ENCODE peak calls at places on chromosomes 7 and 10, in ten cellular contexts. One of them, this sample, is unnamed.
A peak's percentile ranks its signal among the peaks of the same experiment; 100 is the strongest.

GRCh38 chr10:103660364-103661197 is 167.1 kb downstream of the NEURL1 start:
- DNase-seq in fibroblast of the aortic adventitia: peak; percentile 52
- DNase-seq in thoracic aorta: no peak
- DNase-seq in MCF 10A: peak; percentile 30
- DNase-seq in CD8-positive, alpha-beta T cell: no peak
- DNase-seq in AG04449: no peak
- DNase-seq in RWPE1: no peak
- DNase-seq in lower lobe of right lung: peak; percentile 59
- DNase-seq in heart right ventricle: peak; percentile 47
- DNase-seq in GM12878: no peak
- DNase-seq in this sample: no peak

GRCh38 chr7:31160956-31161355 is 108.8 kb downstream of the ADCYAP1R1 start:
- DNase-seq in CD8-positive, alpha-beta T cell: no peak
- DNase-seq in RWPE1: no peak
- DNase-seq in GM12878: no peak
- DNase-seq in lower lobe of right lung: no peak
- DNase-seq in AG04449: no peak
- DNase-seq in heart right ventricle: no peak
- DNase-seq in thoracic aorta: no peak
- DNase-seq in MCF 10A: no peak
- DNase-seq in fibroblast of the aortic adventitia: no peak
- DNase-seq in this sample: no peak

GRCh38 chr7:70660154-70660818 is 471.7 kb upstream of the GALNT17 start:
- DNase-seq in CD8-positive, alpha-beta T cell: peak; percentile 57
- DNase-seq in RWPE1: no peak
- DNase-seq in fibroblast of the aortic adventitia: no peak
- DNase-seq in AG04449: no peak
- DNase-seq in thoracic aorta: no peak
- DNase-seq in heart right ventricle: no peak
- DNase-seq in lower lobe of right lung: no peak
- DNase-seq in MCF 10A: no peak
- DNase-seq in GM12878: no peak
- DNase-seq in this sample: no peak

GRCh38 chr7:47552631-47553030 is 29.3 kb downstream of the TNS3 start:
- DNase-seq in MCF 10A: peak; percentile 61
- DNase-seq in thoracic aorta: no peak
- DNase-seq in AG04449: no peak
- DNase-seq in lower lobe of right lung: no peak
- DNase-seq in CD8-positive, alpha-beta T cell: no peak
- DNase-seq in fibroblast of the aortic adventitia: peak; percentile 80
- DNase-seq in heart right ventricle: no peak
- DNase-seq in RWPE1: peak; percentile 57
- DNase-seq in GM12878: peak; percentile 42
- DNase-seq in this sample: no peak

GRCh38 chr7:95686109-95686508 is 86.2 kb upstream of the DYNC1I1 start:
- DNase-seq in thoracic aorta: peak; percentile 10
- DNase-seq in heart right ventricle: peak; percentile 14
- DNase-seq in AG04449: peak; percentile 9
- DNase-seq in RWPE1: no peak
- DNase-seq in CD8-positive, alpha-beta T cell: no peak
- DNase-seq in MCF 10A: peak; percentile 75
- DNase-seq in lower lobe of right lung: no peak
- DNase-seq in GM12878: no peak
- DNase-seq in fibroblast of the aortic adventitia: peak; percentile 67
- DNase-seq in this sample: no peak

GRCh38 chr10:10605551-10606081 is 412.1 kb upstream of the CELF2 start:
- DNase-seq in heart right ventricle: no peak
- DNase-seq in GM12878: no peak
- DNase-seq in RWPE1: peak; percentile 59
- DNase-seq in lower lobe of right lung: no peak
- DNase-seq in fibroblast of the aortic adventitia: peak; percentile 99
- DNase-seq in MCF 10A: peak; percentile 90
- DNase-seq in thoracic aorta: peak; percentile 18
- DNase-seq in CD8-positive, alpha-beta T cell: no peak
- DNase-seq in AG04449: peak; percentile 16
- DNase-seq in this sample: no peak

GRCh38 chr7:66974986-66975590 is 20.3 kb downstream of the SBDS start:
- DNase-seq in fibroblast of the aortic adventitia: no peak
- DNase-seq in lower lobe of right lung: no peak
- DNase-seq in AG04449: no peak
- DNase-seq in MCF 10A: no peak
- DNase-seq in CD8-positive, alpha-beta T cell: no peak
- DNase-seq in thoracic aorta: no peak
- DNase-seq in RWPE1: no peak
- DNase-seq in GM12878: no peak
- DNase-seq in heart right ventricle: no peak
- DNase-seq in this sample: no peak

GRCh38 chr10:114519306-114519669 is 115.0 kb upstream of the AFAP1L2 start:
- DNase-seq in AG04449: no peak
- DNase-seq in CD8-positive, alpha-beta T cell: no peak
- DNase-seq in GM12878: no peak
- DNase-seq in thoracic aorta: no peak
- DNase-seq in fibroblast of the aortic adventitia: peak; percentile 12
- DNase-seq in RWPE1: peak; percentile 92
- DNase-seq in MCF 10A: peak; percentile 89
- DNase-seq in heart right ventricle: no peak
- DNase-seq in lower lobe of right lung: peak; percentile 62
- DNase-seq in this sample: no peak

GRCh38 chr10:20254078-20254477 is 437.8 kb downstream of the PLXDC2 start:
- DNase-seq in GM12878: no peak
- DNase-seq in AG04449: no peak
- DNase-seq in heart right ventricle: no peak
- DNase-seq in CD8-positive, alpha-beta T cell: no peak
- DNase-seq in fibroblast of the aortic adventitia: peak; percentile 33
- DNase-seq in thoracic aorta: no peak
- DNase-seq in lower lobe of right lung: no peak
- DNase-seq in RWPE1: no peak
- DNase-seq in MCF 10A: no peak
- DNase-seq in this sample: no peak

GRCh38 chr7:16268821-16269768 is 152.2 kb downstream of the CRPPA start:
- DNase-seq in heart right ventricle: no peak
- DNase-seq in CD8-positive, alpha-beta T cell: no peak
- DNase-seq in AG04449: peak; percentile 12
- DNase-seq in RWPE1: peak; percentile 34
- DNase-seq in fibroblast of the aortic adventitia: peak; percentile 60
- DNase-seq in MCF 10A: peak; percentile 11
- DNase-seq in lower lobe of right lung: no peak
- DNase-seq in thoracic aorta: no peak
- DNase-seq in GM12878: no peak
- DNase-seq in this sample: no peak

GRCh38 chr7:30282735-30283134 is 1.7 kb upstream of the ZNRF2 start:
- DNase-seq in lower lobe of right lung: no peak
- DNase-seq in MCF 10A: no peak
- DNase-seq in AG04449: no peak
- DNase-seq in thoracic aorta: no peak
- DNase-seq in CD8-positive, alpha-beta T cell: no peak
- DNase-seq in fibroblast of the aortic adventitia: no peak
- DNase-seq in GM12878: no peak
- DNase-seq in RWPE1: no peak
- DNase-seq in heart right ventricle: no peak
- DNase-seq in this sample: no peak

GRCh38 chr7:94969434-94970084 is 62.2 kb downstream of the PPP1R9A start:
- DNase-seq in RWPE1: no peak
- DNase-seq in lower lobe of right lung: no peak
- DNase-seq in MCF 10A: no peak
- DNase-seq in GM12878: no peak
- DNase-seq in AG04449: no peak
- DNase-seq in fibroblast of the aortic adventitia: no peak
- DNase-seq in thoracic aorta: no peak
- DNase-seq in heart right ventricle: no peak
- DNase-seq in CD8-positive, alpha-beta T cell: no peak
- DNase-seq in this sample: no peak

GRCh38 chr10:44724415-44725174 is 186.5 kb upstream of the TMEM72 start:
- DNase-seq in lower lobe of right lung: no peak
- DNase-seq in MCF 10A: peak; percentile 27
- DNase-seq in thoracic aorta: no peak
- DNase-seq in AG04449: peak; percentile 75
- DNase-seq in fibroblast of the aortic adventitia: peak; percentile 82
- DNase-seq in GM12878: peak; percentile 17
- DNase-seq in RWPE1: no peak
- DNase-seq in heart right ventricle: no peak
- DNase-seq in CD8-positive, alpha-beta T cell: no peak
- DNase-seq in this sample: no peak

GRCh38 chr10:85734791-85735190 is 631.8 kb downstream of the GRID1 start:
- DNase-seq in RWPE1: no peak
- DNase-seq in CD8-positive, alpha-beta T cell: no peak
- DNase-seq in lower lobe of right lung: no peak
- DNase-seq in heart right ventricle: no peak
- DNase-seq in fibroblast of the aortic adventitia: no peak
- DNase-seq in AG04449: no peak
- DNase-seq in GM12878: no peak
- DNase-seq in MCF 10A: no peak
- DNase-seq in thoracic aorta: no peak
- DNase-seq in this sample: no peak

GRCh38 chr10:126060232-126060935 is 164.0 kb downstream of the FANK1 start:
- DNase-seq in CD8-positive, alpha-beta T cell: no peak
- DNase-seq in lower lobe of right lung: no peak
- DNase-seq in RWPE1: no peak
- DNase-seq in MCF 10A: peak; percentile 56
- DNase-seq in heart right ventricle: no peak
- DNase-seq in thoracic aorta: no peak
- DNase-seq in fibroblast of the aortic adventitia: peak; percentile 75
- DNase-seq in GM12878: no peak
- DNase-seq in AG04449: peak; percentile 67
- DNase-seq in this sample: no peak

GRCh38 chr7:29113384-29114102 is 32.8 kb downstream of the CPVL start:
- DNase-seq in lower lobe of right lung: no peak
- DNase-seq in GM12878: no peak
- DNase-seq in thoracic aorta: no peak
- DNase-seq in fibroblast of the aortic adventitia: peak; percentile 31
- DNase-seq in heart right ventricle: no peak
- DNase-seq in RWPE1: peak; percentile 47
- DNase-seq in MCF 10A: peak; percentile 82
- DNase-seq in CD8-positive, alpha-beta T cell: no peak
- DNase-seq in AG04449: no peak
- DNase-seq in this sample: no peak

GRCh38 chr10:84706875-84707274 is 378.5 kb downstream of the CCSER2 start:
- DNase-seq in MCF 10A: peak; percentile 31
- DNase-seq in heart right ventricle: no peak
- DNase-seq in GM12878: no peak
- DNase-seq in lower lobe of right lung: no peak
- DNase-seq in thoracic aorta: no peak
- DNase-seq in RWPE1: peak; percentile 20
- DNase-seq in CD8-positive, alpha-beta T cell: no peak
- DNase-seq in AG04449: no peak
- DNase-seq in fibroblast of the aortic adventitia: no peak
- DNase-seq in this sample: no peak

GRCh38 chr10:29256531-29256930 is 32.3 kb upstream of the LYZL1 start:
- DNase-seq in AG04449: no peak
- DNase-seq in RWPE1: no peak
- DNase-seq in MCF 10A: no peak
- DNase-seq in CD8-positive, alpha-beta T cell: no peak
- DNase-seq in fibroblast of the aortic adventitia: peak; percentile 13
- DNase-seq in GM12878: no peak
- DNase-seq in lower lobe of right lung: no peak
- DNase-seq in thoracic aorta: no peak
- DNase-seq in heart right ventricle: no peak
- DNase-seq in this sample: no peak

GRCh38 chr7:43108255-43109011 is 4.0 kb upstream of the HECW1 start:
- DNase-seq in CD8-positive, alpha-beta T cell: peak; percentile 10
- DNase-seq in fibroblast of the aortic adventitia: peak; percentile 55
- DNase-seq in RWPE1: peak; percentile 70
- DNase-seq in GM12878: peak; percentile 31
- DNase-seq in MCF 10A: peak; percentile 78
- DNase-seq in AG04449: no peak
- DNase-seq in heart right ventricle: peak; percentile 56
- DNase-seq in thoracic aorta: peak; percentile 19
- DNase-seq in lower lobe of right lung: peak; percentile 71
- DNase-seq in this sample: peak; percentile 72

GRCh38 chr7:130069179-130069977 is 956 bp upstream of the KLHDC10 start:
- DNase-seq in fibroblast of the aortic adventitia: no peak
- DNase-seq in CD8-positive, alpha-beta T cell: no peak
- DNase-seq in thoracic aorta: no peak
- DNase-seq in MCF 10A: no peak
- DNase-seq in heart right ventricle: no peak
- DNase-seq in AG04449: no peak
- DNase-seq in RWPE1: no peak
- DNase-seq in GM12878: no peak
- DNase-seq in lower lobe of right lung: no peak
- DNase-seq in this sample: no peak
- TF ChIP-seq CTCF in fibroblast of the aortic adventitia: no peak
- TF ChIP-seq CTCF in CD8-positive, alpha-beta T cell: no peak
- TF ChIP-seq CTCF in thoracic aorta: no peak
- TF ChIP-seq CTCF in MCF 10A: no peak
- TF ChIP-seq CTCF in heart right ventricle: no peak
- TF ChIP-seq CTCF in AG04449: no peak
- TF ChIP-seq CTCF in RWPE1: no peak
- TF ChIP-seq CTCF in GM12878: no peak
- TF ChIP-seq CTCF in lower lobe of right lung: no peak
- TF ChIP-seq CTCF in this sample: no peak

DNA sequence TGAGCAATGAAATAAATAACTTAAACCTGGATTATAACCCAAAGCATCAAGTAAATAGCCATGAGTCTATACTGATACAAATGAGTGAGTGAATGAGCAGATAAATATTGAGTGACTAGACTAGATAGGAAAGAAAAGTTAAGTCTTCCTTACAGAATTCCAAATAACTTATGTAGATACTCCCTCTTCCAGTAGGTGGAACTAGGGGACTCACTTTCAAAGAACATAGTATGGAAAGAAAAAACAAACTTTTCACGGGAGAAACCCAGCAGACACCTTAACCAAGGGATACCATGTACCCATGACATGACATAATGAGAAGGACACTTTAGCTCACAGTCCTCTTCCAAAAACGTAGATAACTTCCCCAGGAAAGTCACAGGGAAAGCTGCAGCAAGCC is 32.2 kb downstream of the CSGALNACT2 start:
- DNase-seq in thoracic aorta: no peak
- DNase-seq in AG04449: no peak
- DNase-seq in RWPE1: no peak
- DNase-seq in MCF 10A: no peak
- DNase-seq in CD8-positive, alpha-beta T cell: no peak
- DNase-seq in fibroblast of the aortic adventitia: peak; percentile 31
- DNase-seq in GM12878: no peak
- DNase-seq in lower lobe of right lung: no peak
- DNase-seq in heart right ventricle: no peak
- DNase-seq in this sample: no peak
- TF ChIP-seq CTCF in thoracic aorta: no peak
- TF ChIP-seq CTCF in AG04449: no peak
- TF ChIP-seq CTCF in RWPE1: no peak
- TF ChIP-seq CTCF in MCF 10A: no peak
- TF ChIP-seq CTCF in CD8-positive, alpha-beta T cell: no peak
- TF ChIP-seq CTCF in fibroblast of the aortic adventitia: no peak
- TF ChIP-seq CTCF in GM12878: no peak
- TF ChIP-seq CTCF in lower lobe of right lung: no peak
- TF ChIP-seq CTCF in heart right ventricle: no peak
- TF ChIP-seq CTCF in this sample: no peak

GRCh38 chr7:151674161-151674920 is 154.6 kb upstream of the RHEB start:
- DNase-seq in lower lobe of right lung: no peak
- DNase-seq in CD8-positive, alpha-beta T cell: no peak
- DNase-seq in RWPE1: no peak
- DNase-seq in fibroblast of the aortic adventitia: no peak
- DNase-seq in MCF 10A: no peak
- DNase-seq in GM12878: no peak
- DNase-seq in heart right ventricle: no peak
- DNase-seq in thoracic aorta: no peak
- DNase-seq in AG04449: no peak
- DNase-seq in this sample: no peak
- TF ChIP-seq CTCF in lower lobe of right lung: no peak
- TF ChIP-seq CTCF in CD8-positive, alpha-beta T cell: no peak
- TF ChIP-seq CTCF in RWPE1: no peak
- TF ChIP-seq CTCF in fibroblast of the aortic adventitia: no peak
- TF ChIP-seq CTCF in MCF 10A: no peak
- TF ChIP-seq CTCF in GM12878: no peak
- TF ChIP-seq CTCF in heart right ventricle: no peak
- TF ChIP-seq CTCF in thoracic aorta: no peak
- TF ChIP-seq CTCF in AG04449: no peak
- TF ChIP-seq CTCF in this sample: no peak

GRCh38 chr10:69141304-69141703 is 17.3 kb downstream of the VPS26A start:
- DNase-seq in thoracic aorta: no peak
- DNase-seq in heart right ventricle: no peak
- DNase-seq in lower lobe of right lung: no peak
- DNase-seq in AG04449: no peak
- DNase-seq in fibroblast of the aortic adventitia: no peak
- DNase-seq in GM12878: no peak
- DNase-seq in MCF 10A: no peak
- DNase-seq in CD8-positive, alpha-beta T cell: no peak
- DNase-seq in RWPE1: no peak
- DNase-seq in this sample: no peak
- TF ChIP-seq CTCF in thoracic aorta: no peak
- TF ChIP-seq CTCF in heart right ventricle: no peak
- TF ChIP-seq CTCF in lower lobe of right lung: no peak
- TF ChIP-seq CTCF in AG04449: no peak
- TF ChIP-seq CTCF in fibroblast of the aortic adventitia: no peak
- TF ChIP-seq CTCF in GM12878: no peak
- TF ChIP-seq CTCF in MCF 10A: no peak
- TF ChIP-seq CTCF in CD8-positive, alpha-beta T cell: no peak
- TF ChIP-seq CTCF in RWPE1: no peak
- TF ChIP-seq CTCF in this sample: no peak